ENCODE peak calls at places on chromosomes 1 and 21, in six cellular contexts. M is mesendoderm, F is IMR-90, C is trophoblast cell, G is neuronal stem cell, O is H9. I is an unnamed sample.

GRCh38 chr1:66764994-66765578 is 12.8 kb downstream of the DYNLT5 start:
- DNase-seq in G (peak), O (no peak), F (peak), M (peak), C (peak), I (peak)

GRCh38 chr21:45379901-45380330 is 25.0 kb upstream of the COL18A1 start:
- DNase-seq in O (no peak), C (no peak), F (no peak), G (no peak), M (no peak), I (no peak)

GRCh38 chr1:39617488-39618049 is 21.9 kb downstream of the HEYL start:
- DNase-seq in G (no peak), O (no peak), C (no peak), F (no peak), M (no peak), I (no peak)

GRCh38 chr1:65476327-65476726 is 55.9 kb downstream of the LEPR start:
- DNase-seq in M (no peak), O (no peak), G (no peak), F (no peak), C (no peak), I (no peak)

GRCh38 chr1:26785611-26786436 is 1.9 kb upstream of the PIGV start:
- DNase-seq in F (peak), O (no peak), M (peak), C (no peak), G (no peak), I (peak)

GRCh38 chr1:163258181-163258580 is 55.5 kb upstream of the RGS5 start:
- DNase-seq in C (no peak), O (no peak), F (peak), G (no peak), M (no peak), I (peak)

GRCh38 chr1:212678456-212679410 is 20.9 kb downstream of the BATF3 start:
- DNase-seq in G (no peak), O (peak), F (no peak), C (no peak), M (no peak), I (no peak)

GRCh38 chr1:98323396-98323795 is 338.1 kb upstream of the SNX7 start:
- DNase-seq in G (no peak), O (no peak), F (peak), M (peak), C (peak), I (peak)

GRCh38 chr1:22450421-22451021 is 1.1 kb upstream of the ZBTB40 start:
- DNase-seq in C (no peak), G (no peak), O (no peak), M (no peak), F (no peak), I (no peak)

GRCh38 chr1:2591233-2591580 is 4.6 kb downstream of the PRXL2B start:
- DNase-seq in F (no peak), O (no peak), C (no peak), G (no peak), M (no peak), I (no peak)

GRCh38 chr1:23824711-23825075 is 536 bp downstream of the HMGCL start:
- DNase-seq in G (no peak), M (no peak), F (no peak), C (no peak), O (no peak), I (peak)

GRCh38 chr1:190353538-190354101 is 124.0 kb downstream of the BRINP3 start:
- DNase-seq in M (no peak), F (peak), O (no peak), C (no peak), G (no peak), I (no peak)

GRCh38 chr1:235270625-235271024 is 57.4 kb downstream of the ARID4B start:
- DNase-seq in C (no peak), G (no peak), O (no peak), F (peak), M (peak), I (peak)

GRCh38 chr1:196400478-196401453 is 207.5 kb downstream of the KCNT2 start:
- DNase-seq in M (peak), O (no peak), F (peak), C (no peak), G (no peak), I (peak)

GRCh38 chr1:14320986-14321385 is 277.5 kb upstream of the KAZN start:
- DNase-seq in F (no peak), C (no peak), O (no peak), G (no peak), M (no peak), I (no peak)

GRCh38 chr1:159829822-159830455 is 3.3 kb downstream of the SLAMF8 start:
- DNase-seq in C (no peak), M (peak), F (peak), O (no peak), G (no peak), I (peak)

GRCh38 chr1:154951901-154952657 is 3.8 kb downstream of the PBXIP1 start:
- DNase-seq in G (no peak), M (no peak), F (no peak), C (no peak), O (no peak), I (no peak)

GRCh38 chr1:33338495-33339211 is 17.8 kb upstream of the A3GALT2 start:
- DNase-seq in G (no peak), M (peak), F (peak), O (no peak), C (peak), I (peak)

GRCh38 chr1:19064906-19065450 is 108.5 kb upstream of the IFFO2 start:
- DNase-seq in C (no peak), G (no peak), M (no peak), O (no peak), F (no peak), I (no peak)

GRCh38 chr1:163315773-163316374 is 5.9 kb upstream of the NUF2 start:
- DNase-seq in M (peak), C (peak), F (peak), G (peak), O (no peak), I (peak)

GRCh38 chr1:176785810-176786209 is 322.8 kb downstream of the PAPPA2 start:
- DNase-seq in G (no peak), C (no peak), O (no peak), F (no peak), M (peak), I (no peak)

GRCh38 chr1:27137022-27137542 is 17.8 kb downstream of the SLC9A1 start:
- DNase-seq in G (no peak), O (peak), C (no peak), M (peak), F (no peak), I (peak)

GRCh38 chr1:159986093-159986492 is 32.1 kb upstream of the SLAMF9 start:
- DNase-seq in F (no peak), M (no peak), G (no peak), C (no peak), O (no peak), I (no peak)

GRCh38 chr21:45336870-45337269 is 49.2 kb upstream of the POFUT2 start:
- DNase-seq in F (peak), M (peak), O (peak), G (no peak), C (no peak), I (peak)

GRCh38 chr1:164560076-164560475 is 1.1 kb downstream of the PBX1 start:
- DNase-seq in M (no peak), G (no peak), O (no peak), F (no peak), C (no peak), I (peak)

GRCh38 chr1:94299627-94300552 is 62.5 kb upstream of the ARHGAP29 start:
- DNase-seq in O (peak), C (peak), M (peak), G (peak), F (peak), I (peak)

GRCh38 chr1:43048601-43049011 is 89.9 kb upstream of the SLC2A1 start:
- DNase-seq in M (peak), F (no peak), O (no peak), C (peak), G (no peak), I (peak)

GRCh38 chr1:69401894-69402293 is 165.8 kb upstream of the LRRC7 start:
- DNase-seq in C (peak), F (no peak), O (no peak), M (no peak), G (no peak), I (no peak)

GRCh38 chr1:34794001-34794789 is 1.4 kb downstream of the GJA4 start:
- DNase-seq in C (no peak), F (no peak), M (no peak), O (no peak), G (no peak), I (no peak)

GRCh38 chr1:225987491-225988316 is 11.4 kb downstream of the SDE2 start:
- DNase-seq in O (no peak), G (no peak), M (peak), F (peak), C (no peak), I (peak)

GRCh38 chr1:20160034-20160433 is 20.9 kb downstream of the PLA2G2F start:
- DNase-seq in O (no peak), G (no peak), C (no peak), M (no peak), F (no peak), I (peak)

GRCh38 chr1:198794498-198794897 is 155.7 kb downstream of the PTPRC start:
- DNase-seq in O (no peak), C (no peak), G (no peak), F (peak), M (no peak), I (peak)

GRCh38 chr1:183234660-183235476 is 48.8 kb downstream of the LAMC2 start:
- DNase-seq in G (peak), F (peak), M (peak), O (peak), C (peak), I (peak)

GRCh38 chr1:150272379-150272840 is at the start of gene C1orf54:
- DNase-seq in C (no peak), G (peak), O (peak), M (peak), F (peak), I (peak)

GRCh38 chr1:67236277-67236676 is 70.0 kb downstream of the IL23R start:
- DNase-seq in F (no peak), G (no peak), C (no peak), M (no peak), O (no peak), I (no peak)

GRCh38 chr1:31479801-31480200 is 66.8 kb downstream of the SERINC2 start:
- DNase-seq in G (no peak), O (no peak), C (no peak), M (no peak), F (peak), I (no peak)

GRCh38 chr1:160953030-160953429 is 1.6 kb downstream of the ITLN2 start:
- DNase-seq in O (no peak), C (no peak), M (no peak), G (no peak), F (no peak), I (no peak)

GRCh38 chr1:78570539-78570938 is 49.7 kb upstream of the IFI44L start:
- DNase-seq in G (no peak), M (peak), F (no peak), C (no peak), O (no peak), I (no peak)

GRCh38 chr1:163537809-163538208 is 216.1 kb downstream of the NUF2 start:
- DNase-seq in C (no peak), F (no peak), G (no peak), O (no peak), M (peak), I (no peak)

GRCh38 chr1:112721966-112722524 is 6.9 kb upstream of the PPM1J start:
- DNase-seq in G (no peak), F (no peak), M (no peak), C (no peak), O (peak), I (no peak)
- H3K18ac ChIP-seq in G (peak), F (no peak), M (no peak), C (no peak), O (no peak), I (no peak)

GRCh38 chr1:202235003-202235660 is 41.5 kb downstream of the LGR6 start:
- DNase-seq in O (no peak), M (no peak), F (no peak), G (no peak), C (peak), I (no peak)
- H3K18ac ChIP-seq in O (no peak), M (peak), F (peak), G (peak), C (peak), I (peak)

GRCh38 chr1:9120312-9120958 is 8.5 kb downstream of the GPR157 start:
- DNase-seq in O (no peak), C (no peak), F (no peak), G (no peak), M (no peak), I (no peak)

GRCh38 chr1:9121891-9122409 is 7.0 kb downstream of the GPR157 start:
- DNase-seq in F (no peak), O (no peak), C (no peak), G (no peak), M (no peak), I (no peak)

GRCh38 chr1:9115656-9116205 is 13.2 kb downstream of the GPR157 start:
- DNase-seq in C (no peak), M (no peak), F (peak), G (no peak), O (no peak), I (no peak)

GRCh38 chr1:9119745-9120144 is 9.2 kb downstream of the GPR157 start:
- DNase-seq in M (no peak), F (no peak), G (no peak), O (no peak), C (no peak), I (no peak)

GRCh38 chr1:9118186-9118585 is 10.7 kb downstream of the GPR157 start:
- DNase-seq in G (no peak), M (no peak), O (no peak), C (no peak), F (no peak), I (no peak)
- H3K18ac ChIP-seq in G (peak), M (no peak), O (no peak), C (no peak), F (no peak), I (no peak)

DNA sequence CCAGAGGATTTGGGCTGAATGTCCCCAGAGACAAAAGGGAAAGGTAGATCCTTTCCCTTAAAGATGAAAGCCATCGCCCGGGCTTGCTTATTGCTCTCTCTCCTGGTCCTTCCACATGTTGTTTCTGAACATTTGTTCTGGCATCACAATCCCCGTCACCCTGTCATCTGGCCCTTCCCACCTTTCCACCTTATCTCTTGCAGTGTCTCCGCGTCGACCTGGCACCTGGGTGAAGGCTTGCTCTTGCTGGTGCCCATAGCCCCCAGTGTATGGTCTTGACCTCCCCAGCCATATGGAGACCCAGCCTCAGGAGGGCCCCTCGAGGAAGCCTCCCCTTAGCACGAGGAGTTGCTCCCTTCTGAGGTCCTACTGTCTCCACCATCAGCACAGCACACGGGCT is 64.6 kb downstream of the ATP5PO start:
- DNase-seq in O (no peak), C (no peak), F (no peak), G (no peak), M (no peak), I (no peak)
- H3K18ac ChIP-seq in O (no peak), C (no peak), F (no peak), G (peak), M (no peak), I (no peak)

GRCh38 chr1:202576816-202577215 is 133.4 kb downstream of the SYT2 start:
- DNase-seq in O (no peak), G (no peak), C (no peak), M (no peak), F (peak), I (no peak)
- H3K18ac ChIP-seq in O (no peak), G (no peak), C (no peak), M (no peak), F (peak), I (peak)

DNA sequence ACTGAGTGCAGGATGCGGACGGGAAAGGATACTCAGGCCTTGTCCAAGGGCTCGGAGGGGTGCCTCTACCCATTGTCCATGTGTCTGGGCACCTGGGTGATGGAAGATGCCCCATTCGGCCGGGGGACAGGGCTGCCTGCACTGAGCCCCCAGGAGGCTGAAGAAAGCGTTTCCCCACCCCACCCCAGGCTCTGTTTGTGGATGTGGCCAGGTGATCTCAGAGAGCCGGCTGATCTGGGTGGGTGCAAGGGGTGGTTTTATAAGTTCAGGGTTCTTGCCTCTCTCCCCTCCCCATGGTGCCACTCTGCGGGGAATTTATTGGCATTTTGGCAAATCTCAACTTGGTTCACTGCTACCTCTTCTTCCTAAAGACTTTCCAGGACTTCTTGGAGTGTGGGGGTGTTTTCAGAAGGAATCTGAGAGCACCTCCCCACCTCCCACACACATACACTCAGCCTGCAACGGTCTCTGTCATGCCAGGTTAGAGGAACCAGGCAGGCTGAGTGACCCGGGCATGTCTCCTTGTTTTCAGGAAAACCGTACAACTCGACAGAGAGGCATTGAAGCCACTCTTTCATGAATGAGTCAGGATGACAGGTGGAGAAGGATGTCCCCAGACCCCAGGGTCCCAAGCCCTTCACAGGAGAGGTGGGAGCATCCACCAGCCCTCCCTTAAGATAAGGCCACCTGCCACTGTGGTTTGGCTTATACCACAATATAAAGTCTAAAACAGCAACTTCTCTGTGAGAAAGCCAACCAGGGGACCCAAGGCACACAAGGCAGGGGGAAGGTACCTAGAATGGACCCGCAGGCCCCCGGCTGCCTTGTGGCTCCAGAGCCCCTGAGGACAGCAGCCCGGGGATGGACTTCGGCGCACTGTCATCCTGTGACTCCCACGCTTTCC is 174.9 kb downstream of the ETS2 start:
- DNase-seq in F (no peak), M (no peak), C (no peak), O (no peak), G (no peak), I (no peak)
- H3K18ac ChIP-seq in F (peak), M (peak), C (no peak), O (peak), G (peak), I (peak)

GRCh38 chr21:42287193-42288083 is 27.8 kb downstream of the TFF3 start:
- DNase-seq in M (no peak), F (no peak), G (no peak), O (no peak), C (no peak), I (no peak)
- H3K18ac ChIP-seq in M (no peak), F (no peak), G (no peak), O (no peak), C (no peak), I (no peak)

GRCh38 chr1:38137164-38137563 is 90.6 kb upstream of the POU3F1 start:
- DNase-seq in G (no peak), C (no peak), O (no peak), F (no peak), M (no peak), I (no peak)

GRCh38 chr1:38141483-38141882 is 94.9 kb upstream of the POU3F1 start:
- DNase-seq in C (no peak), F (no peak), O (peak), M (no peak), G (no peak), I (no peak)

GRCh38 chr1:38140025-38140487 is 93.5 kb upstream of the POU3F1 start:
- DNase-seq in F (peak), M (peak), O (peak), G (no peak), C (no peak), I (no peak)

GRCh38 chr1:38135621-38136414 is 89.2 kb upstream of the POU3F1 start:
- DNase-seq in C (no peak), O (no peak), M (no peak), F (no peak), G (no peak), I (no peak)

DNA sequence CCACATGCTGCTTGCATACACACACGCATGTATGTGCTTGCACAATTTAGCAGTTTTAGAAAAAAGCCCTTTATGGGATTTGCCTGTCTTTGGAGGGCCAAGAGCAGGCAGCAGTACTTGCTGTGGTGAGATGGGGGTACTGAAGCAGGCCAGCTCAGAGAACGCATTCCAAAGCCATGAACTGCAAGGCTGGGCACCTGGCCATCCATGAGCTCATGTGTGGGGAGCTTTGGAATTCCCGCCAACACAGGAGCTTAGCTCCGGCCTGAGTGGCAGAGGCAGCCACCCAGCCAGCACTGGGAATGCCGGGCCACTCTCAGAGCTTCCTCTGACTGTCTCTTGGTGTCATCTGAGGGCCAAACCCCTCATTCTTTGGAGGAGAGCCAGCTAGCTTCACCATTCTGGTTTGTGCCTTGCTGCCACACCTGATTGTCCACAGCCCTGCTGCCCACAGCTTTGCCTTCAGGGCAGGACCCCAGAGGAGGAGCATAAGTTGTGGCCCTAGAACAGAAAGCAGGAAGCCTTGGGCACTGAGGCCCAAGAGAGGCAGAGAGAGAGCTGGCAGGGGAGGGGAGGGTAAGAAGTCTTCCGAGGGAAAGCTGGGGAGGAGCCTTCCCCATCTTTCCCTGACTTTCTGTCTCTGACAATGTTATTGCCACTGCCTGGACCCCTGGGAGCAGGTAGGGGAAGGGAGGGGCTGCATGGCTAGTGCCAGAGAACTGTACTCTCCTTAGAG is 92.1 kb upstream of the POU3F1 start:
- DNase-seq in M (peak), C (no peak), F (peak), G (no peak), O (no peak), I (peak)
- H3K18ac ChIP-seq in M (no peak), C (no peak), F (no peak), G (peak), O (no peak), I (no peak)